ENCODE peak calls at places on chromosomes 5 and 9, in six cellular contexts. X, D, N, H, V and I are unnamed samples.

GRCh38 chr9:131273146-131273545 is 3.2 kb downstream of the FAM78A start:
- DNase-seq in X (no peak), D (no peak), N (no peak), H (no peak), V (peak), I (no peak)

GRCh38 chr5:40680741-40681350 is 1.1 kb downstream of the PTGER4 start:
- DNase-seq in X (no peak), D (no peak), N (no peak), H (no peak), V (no peak), I (no peak)

GRCh38 chr5:76358-77169 is 15.4 kb upstream of the PLEKHG4B start:
- DNase-seq in X (no peak), D (no peak), N (no peak), H (no peak), V (no peak), I (peak)

GRCh38 chr9:129756191-129756590 is 3.3 kb upstream of the PTGES start:
- DNase-seq in X (no peak), D (no peak), N (no peak), H (no peak), V (no peak), I (no peak)

GRCh38 chr5:99104538-99105132 is 175.8 kb upstream of the CHD1 start:
- DNase-seq in X (no peak), D (no peak), N (peak), H (no peak), V (no peak), I (no peak)

GRCh38 chr9:109802491-109802890 is 22.5 kb downstream of the PALM2AKAP2 start:
- DNase-seq in X (no peak), D (no peak), N (no peak), H (no peak), V (no peak), I (no peak)

GRCh38 chr5:164235176-164235914 is 729.9 kb downstream of the MAT2B start:
- DNase-seq in X (no peak), D (no peak), N (no peak), H (no peak), V (no peak), I (no peak)

GRCh38 chr5:10565785-10566506 is 2.1 kb downstream of the ANKRD33B start:
- DNase-seq in X (peak), D (no peak), N (peak), H (no peak), V (no peak), I (no peak)

GRCh38 chr5:143434261-143435206 is 31.0 kb upstream of the NR3C1 start:
- DNase-seq in X (no peak), D (no peak), N (no peak), H (no peak), V (no peak), I (no peak)

GRCh38 chr5:10602031-10602806 is 38.3 kb downstream of the ANKRD33B start:
- DNase-seq in X (no peak), D (no peak), N (no peak), H (no peak), V (peak), I (no peak)

GRCh38 chr9:121372563-121373400 is 2.7 kb upstream of the STOM start:
- DNase-seq in X (no peak), D (no peak), N (no peak), H (no peak), V (no peak), I (no peak)

GRCh38 chr9:2355594-2355993 is 266.0 kb upstream of the VLDLR start:
- DNase-seq in X (no peak), D (no peak), N (no peak), H (no peak), V (no peak), I (no peak)

GRCh38 chr5:175842506-175842905 is 28.9 kb upstream of the CPLX2 start:
- DNase-seq in X (no peak), D (no peak), N (no peak), H (no peak), V (no peak), I (no peak)

GRCh38 chr5:119269061-119269579 is 86.7 kb upstream of the TNFAIP8 start:
- DNase-seq in X (peak), D (peak), N (peak), H (no peak), V (peak), I (no peak)

GRCh38 chr5:173458819-173459218 is 130.6 kb upstream of the STC2 start:
- DNase-seq in X (no peak), D (no peak), N (no peak), H (no peak), V (no peak), I (no peak)

GRCh38 chr5:31029925-31030324 is 163.6 kb upstream of the CDH6 start:
- DNase-seq in X (no peak), D (no peak), N (no peak), H (no peak), V (no peak), I (no peak)
- TF ChIP-seq CTCF in X (no peak), D (no peak), N (no peak), H (no peak), V (no peak), I (no peak)

GRCh38 chr9:135478858-135479468 is 619 bp upstream of the PPP1R26 start:
- DNase-seq in X (no peak), D (peak), N (peak), H (no peak), V (no peak), I (no peak)
- TF ChIP-seq CTCF in X (no peak), D (no peak), N (peak), H (no peak), V (peak), I (no peak)

DNA sequence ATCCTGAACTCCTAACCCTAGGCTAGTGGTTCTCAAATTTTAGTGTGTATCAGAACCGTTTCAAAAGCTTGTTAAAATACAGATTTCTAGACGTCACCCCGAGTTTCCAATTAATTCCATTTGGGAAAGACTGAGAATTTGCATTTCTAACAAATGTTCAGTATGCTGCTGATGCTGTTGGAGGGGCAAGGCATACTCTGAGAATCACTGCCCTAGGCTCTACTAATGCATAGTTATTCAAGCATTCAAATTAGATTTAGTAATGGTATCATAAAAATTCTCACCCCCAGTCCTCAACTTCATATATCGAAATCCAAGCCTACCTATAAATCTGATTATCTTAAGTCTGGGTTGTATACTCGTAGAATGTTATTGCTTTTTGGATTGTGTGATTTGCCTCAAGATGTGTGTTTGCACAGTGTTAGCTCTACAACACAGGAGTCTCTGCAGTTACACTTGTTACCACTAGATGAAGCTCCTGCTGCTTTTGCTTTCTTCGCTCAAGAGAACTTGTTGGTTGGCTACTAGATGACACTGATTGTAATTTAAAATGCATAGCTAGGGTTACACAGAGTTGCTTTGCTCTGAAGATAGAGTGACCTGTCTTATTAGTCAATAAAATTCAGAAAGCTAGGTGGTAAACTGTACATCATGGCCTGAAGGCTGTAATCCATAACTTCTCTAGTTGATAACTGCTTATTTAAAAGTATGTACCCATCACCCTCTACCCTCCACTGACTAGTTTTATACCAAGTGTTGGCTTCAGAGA is 7.5 kb upstream of the ERAP2 start:
- DNase-seq in X (no peak), D (peak), N (peak), H (no peak), V (no peak), I (no peak)
- TF ChIP-seq CTCF in X (no peak), D (peak), N (peak), H (peak), V (peak), I (peak)

GRCh38 chr9:16266648-16267276 is 603.7 kb downstream of the BNC2 start:
- DNase-seq in X (no peak), D (peak), N (no peak), H (no peak), V (no peak), I (no peak)
- TF ChIP-seq CTCF in X (no peak), D (peak), N (peak), H (no peak), V (peak), I (no peak)

GRCh38 chr5:111932628-111933027 is 175.6 kb upstream of the NREP start:
- DNase-seq in X (no peak), D (no peak), N (peak), H (no peak), V (peak), I (no peak)
- TF ChIP-seq CTCF in X (no peak), D (no peak), N (no peak), H (no peak), V (no peak), I (no peak)

GRCh38 chr9:74908665-74909064 is 20.9 kb upstream of the TRPM6 start:
- DNase-seq in X (no peak), D (no peak), N (no peak), H (no peak), V (no peak), I (no peak)
- TF ChIP-seq CTCF in X (no peak), D (no peak), N (no peak), H (no peak), V (no peak), I (no peak)

DNA sequence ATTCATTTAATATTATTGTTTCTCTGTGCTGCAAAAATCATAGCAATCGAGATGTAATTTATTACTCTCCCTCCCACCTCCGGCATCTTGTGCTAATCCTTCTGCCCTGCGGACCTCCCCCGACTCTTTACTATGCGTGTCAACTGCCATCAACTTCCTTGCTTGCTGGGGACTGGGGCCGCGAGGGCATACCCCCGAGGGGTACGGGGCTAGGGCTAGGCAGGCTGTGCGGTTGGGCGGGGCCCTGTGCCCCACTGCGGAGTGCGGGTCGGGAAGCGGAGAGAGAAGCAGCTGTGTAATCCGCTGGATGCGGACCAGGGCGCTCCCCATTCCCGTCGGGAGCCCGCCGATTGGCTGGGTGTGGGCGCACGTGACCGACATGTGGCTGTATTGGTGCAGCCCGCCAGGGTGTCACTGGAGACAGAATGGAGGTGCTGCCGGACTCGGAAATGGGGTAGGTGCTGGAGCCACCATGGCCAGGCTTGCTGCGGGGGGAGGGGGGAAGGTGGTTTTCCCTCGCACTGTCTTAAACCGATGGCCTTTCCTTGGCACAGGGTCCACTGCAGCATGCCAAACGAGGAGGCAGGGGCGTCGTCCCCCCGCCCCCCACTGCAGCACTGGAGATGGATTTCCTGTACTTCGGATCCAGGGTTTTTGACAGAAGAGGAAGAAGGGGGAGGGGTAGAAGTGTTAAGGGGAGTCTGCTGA is at the start of gene APC:
- DNase-seq in X (peak), D (peak), N (peak), H (peak), V (peak), I (peak)
- TF ChIP-seq CTCF in X (no peak), D (no peak), N (no peak), H (peak), V (peak), I (no peak)